ENCODE peak calls at places on chromosome 21, in eight cellular contexts. H, R, O, K, S, Q, N and L are unnamed samples.

GRCh38 chr21:36005018-36005417 is 55.3 kb downstream of the SETD4 start:
- DNase-seq in S (no peak), H (no peak), O (no peak), N (peak; percentile 29), Q (no peak), K (no peak), R (no peak), L (peak; percentile 60)

GRCh38 chr21:33070921-33071877 is 1.3 kb downstream of the OLIG1 start:
- DNase-seq in Q (no peak), R (no peak), S (peak; percentile 1), N (no peak), O (no peak), K (no peak), H (no peak), L (no peak)

GRCh38 chr21:44892536-44893277 is 19.2 kb upstream of the PTTG1IP start:
- DNase-seq in Q (peak; percentile 74), N (no peak), O (peak; percentile 56), K (no peak), S (peak; percentile 1), H (peak; percentile 74), R (peak; percentile 78), L (peak; percentile 18)

GRCh38 chr21:27329255-27329851 is 362.5 kb upstream of the ADAMTS5 start:
- DNase-seq in O (no peak), N (no peak), S (no peak), R (no peak), H (no peak), K (no peak), Q (no peak), L (no peak)

GRCh38 chr21:42395910-42396625 is at the start of gene TMPRSS3:
- DNase-seq in Q (no peak), K (no peak), R (no peak), O (no peak), N (no peak), H (no peak), S (no peak), L (no peak)

GRCh38 chr21:34886554-34887385 is 162.3 kb downstream of the RUNX1 start:
- DNase-seq in H (peak; percentile 21), S (no peak), K (no peak), N (no peak), O (no peak), Q (peak; percentile 24), R (peak; percentile 9), L (no peak)

GRCh38 chr21:16169102-16169511 is 439.3 kb downstream of the USP25 start:
- DNase-seq in R (no peak), K (no peak), S (no peak), H (no peak), O (no peak), Q (no peak), N (no peak), L (no peak)

GRCh38 chr21:31180256-31181088 is 142.2 kb upstream of the KRTAP19-8 start:
- DNase-seq in S (peak; percentile 16), Q (no peak), R (no peak), O (no peak), H (no peak), K (no peak), N (peak; percentile 9), L (peak; percentile 22)

GRCh38 chr21:34280389-34280795 is 83.4 kb upstream of the KCNE2 start:
- DNase-seq in N (no peak), H (no peak), K (no peak), O (no peak), Q (peak; percentile 34), R (no peak), S (no peak), L (no peak)

GRCh38 chr21:45264146-45264918 is 23.4 kb downstream of the POFUT2 start:
- DNase-seq in R (no peak), O (no peak), S (no peak), K (no peak), H (no peak), Q (no peak), N (no peak), L (no peak)

GRCh38 chr21:25296239-25296638 is 311.0 kb downstream of the MRPL39 start:
- DNase-seq in N (no peak), K (no peak), H (no peak), O (no peak), S (no peak), R (no peak), Q (no peak), L (no peak)

GRCh38 chr21:44892095-44892494 is 18.6 kb upstream of the PTTG1IP start:
- DNase-seq in N (no peak), K (no peak), R (no peak), Q (no peak), O (no peak), S (no peak), H (no peak), L (no peak)

GRCh38 chr21:44969965-44970755 is 30.3 kb downstream of the SLX9 start:
- DNase-seq in S (no peak), N (no peak), O (no peak), K (no peak), H (no peak), R (no peak), Q (no peak), L (no peak)

GRCh38 chr21:46622226-46622625 is 13.2 kb upstream of the PRMT2 start:
- DNase-seq in K (no peak), S (no peak), O (peak; percentile 25), N (no peak), H (peak; percentile 32), Q (no peak), R (peak; percentile 58), L (no peak)

GRCh38 chr21:41411449-41412089 is 14.5 kb upstream of the MX1 start:
- DNase-seq in N (peak; percentile 7), K (no peak), R (peak; percentile 14), H (no peak), Q (peak; percentile 43), S (no peak), O (no peak), L (peak; percentile 13)

GRCh38 chr21:36487641-36488307 is 7.9 kb upstream of the CLDN14 start:
- DNase-seq in R (no peak), H (no peak), K (peak; percentile 54), N (peak; percentile 78), S (peak; percentile 67), O (no peak), Q (no peak), L (no peak)

GRCh38 chr21:38995071-38995669 is 188.1 kb downstream of the PSMG1 start:
- DNase-seq in O (no peak), R (no peak), S (no peak), H (no peak), Q (no peak), N (no peak), K (no peak), L (no peak)

GRCh38 chr21:26958792-26959191 is 8.1 kb downstream of the ADAMTS5 start:
- DNase-seq in N (no peak), K (no peak), Q (no peak), O (no peak), S (no peak), H (no peak), R (no peak), L (no peak)

GRCh38 chr21:15894596-15894995 is 164.8 kb downstream of the USP25 start:
- DNase-seq in H (no peak), S (no peak), N (no peak), K (no peak), R (no peak), Q (no peak), O (no peak), L (no peak)

GRCh38 chr21:38831526-38832467 is 26.1 kb downstream of the ETS2 start:
- DNase-seq in O (no peak), H (no peak), N (no peak), R (peak; percentile 37), S (no peak), Q (no peak), K (no peak), L (no peak)

GRCh38 chr21:29193907-29194306 is 63.5 kb downstream of the MAP3K7CL start:
- DNase-seq in H (no peak), Q (no peak), K (no peak), R (no peak), O (no peak), S (no peak), N (no peak), L (no peak)

GRCh38 chr21:45020629-45021427 is 53.6 kb upstream of the ADARB1 start:
- DNase-seq in K (no peak), N (no peak), S (no peak), H (no peak), O (no peak), R (no peak), Q (peak; percentile 11), L (no peak)

GRCh38 chr21:35002879-35003722 is 46.0 kb downstream of the RUNX1 start:
- DNase-seq in S (no peak), O (no peak), H (no peak), K (no peak), R (no peak), N (no peak), Q (no peak), L (no peak)

GRCh38 chr21:21722736-21723135 is 724.5 kb downstream of the NCAM2 start:
- DNase-seq in H (no peak), O (no peak), N (no peak), Q (no peak), R (no peak), K (no peak), S (no peak), L (no peak)

GRCh38 chr21:45318556-45319341 is 31.1 kb upstream of the POFUT2 start:
- DNase-seq in O (no peak), K (no peak), S (no peak), R (no peak), H (no peak), Q (peak; percentile 88), N (no peak), L (no peak)

GRCh38 chr21:32826317-32827167 is 55.0 kb upstream of the PAXBP1 start:
- DNase-seq in N (peak; percentile 64), S (peak; percentile 37), K (peak; percentile 6), Q (no peak), O (no peak), R (peak; percentile 11), H (no peak), L (peak; percentile 45)

GRCh38 chr21:45602106-45602505 is 41.4 kb upstream of the PCBP3 start:
- DNase-seq in H (no peak), Q (no peak), S (no peak), R (no peak), K (no peak), N (no peak), O (no peak), L (no peak)

GRCh38 chr21:44867999-44868700 is 5.3 kb downstream of the PTTG1IP start:
- DNase-seq in R (peak; percentile 58), H (peak; percentile 35), K (no peak), N (no peak), S (no peak), Q (peak; percentile 7), O (no peak), L (no peak)